ENCODE peak calls at places on chromosome 16, in seven cellular contexts. P, A, T, Q, J, S and X are unnamed samples.

GRCh38 chr16:3645504-3646347 is 8.8 kb upstream of the DNASE1 start:
- DNase-seq in J (peak; percentile 17), A (peak; percentile 41), S (no peak), P (peak; percentile 23), T (no peak), Q (no peak), X (peak; percentile 82)

GRCh38 chr16:20225334-20225733 is 102.0 kb downstream of the GP2 start:
- DNase-seq in T (no peak), Q (no peak), S (no peak), A (no peak), P (no peak), J (no peak), X (no peak)

GRCh38 chr16:75254359-75254837 is 3.0 kb upstream of the BCAR1 start:
- DNase-seq in T (peak; percentile 64), P (no peak), A (no peak), S (peak; percentile 24), J (peak; percentile 98), Q (no peak), X (peak; percentile 97)

GRCh38 chr16:84986102-84986501 is 25.2 kb downstream of the ZDHHC7 start:
- DNase-seq in P (no peak), A (no peak), Q (peak; percentile 52), T (no peak), J (no peak), S (no peak), X (no peak)

GRCh38 chr16:2019500-2019899 is at the start of gene NPW:
- DNase-seq in P (no peak), S (no peak), T (no peak), J (no peak), A (no peak), Q (peak; percentile 68), X (no peak)

GRCh38 chr16:72241930-72242329 is 70.0 kb upstream of the PMFBP1 start:
- DNase-seq in Q (no peak), P (peak; percentile 3), T (peak; percentile 53), S (no peak), A (peak; percentile 23), J (peak; percentile 54), X (peak; percentile 62)

GRCh38 chr16:74682556-74682955 is 15.9 kb upstream of the RFWD3 start:
- DNase-seq in A (no peak), Q (no peak), J (no peak), P (no peak), S (no peak), T (no peak), X (no peak)

GRCh38 chr16:13997933-13998332 is 73.2 kb upstream of the MRTFB start:
- DNase-seq in J (no peak), A (no peak), Q (no peak), T (no peak), S (no peak), P (no peak), X (no peak)

GRCh38 chr16:55534773-55535172 is 25.9 kb downstream of the LPCAT2 start:
- DNase-seq in Q (no peak), T (no peak), J (no peak), S (no peak), P (no peak), A (no peak), X (no peak)

GRCh38 chr16:11263737-11264136 is 5.4 kb downstream of the TNP2 start:
- DNase-seq in S (no peak), A (no peak), P (no peak), Q (no peak), T (no peak), J (no peak), X (no peak)

DNA sequence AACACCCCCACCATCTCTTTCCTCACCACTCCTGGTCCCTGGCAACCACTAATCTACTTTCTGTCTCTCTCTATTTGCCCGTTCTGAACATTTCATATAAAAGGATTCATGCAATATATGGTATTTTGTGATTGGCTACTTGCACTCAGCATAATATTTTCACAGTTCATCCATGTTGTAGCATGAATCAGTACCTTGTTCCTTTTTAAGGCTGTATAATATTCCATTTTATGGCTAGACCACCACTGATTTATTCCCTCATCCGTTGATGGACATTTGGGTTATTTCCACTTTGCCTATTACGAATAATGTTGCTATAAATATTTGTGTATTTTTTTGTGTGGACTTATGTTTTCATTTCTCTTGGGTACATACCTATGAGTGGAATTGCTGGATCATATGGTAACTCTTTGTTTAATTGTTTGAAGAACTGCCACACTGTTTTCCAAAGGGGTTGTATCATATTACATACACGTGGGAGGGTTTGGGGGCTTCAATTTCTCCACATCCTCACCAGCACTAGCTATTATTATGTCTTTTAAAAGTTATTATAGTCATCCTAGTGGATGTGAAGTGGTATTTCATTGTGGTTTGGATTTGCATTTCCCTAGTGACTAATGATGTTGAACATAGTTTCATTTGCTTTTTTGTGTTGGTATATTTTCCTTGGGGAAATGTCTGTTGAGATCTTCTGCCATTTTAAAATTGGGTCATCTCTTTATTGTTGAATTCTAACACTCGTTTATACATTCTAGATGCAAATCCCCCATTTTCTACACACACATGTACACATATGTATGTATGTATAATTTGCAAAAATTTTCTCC is 26.3 kb downstream of the SEC14L5 start:
- DNase-seq in J (no peak), T (no peak), S (no peak), P (no peak), A (no peak), Q (no peak), X (no peak)
- TF ChIP-seq CTCF in J (no peak), T (no peak), S (no peak), P (no peak), A (no peak), Q (no peak), X (no peak)

GRCh38 chr16:67398546-67399217 is 5.4 kb upstream of the TPPP3 start:
- DNase-seq in S (no peak), A (no peak), Q (peak; percentile 60), T (no peak), P (no peak), J (no peak), X (no peak)
- H3K4me3 ChIP-seq in S (no peak overlapping the region), A (no peak overlapping the region), Q (no peak overlapping the region), T (no peak overlapping the region), P (no peak overlapping the region), J (no peak overlapping the region), X (no peak overlapping the region)

GRCh38 chr16:48383204-48383876 is 1.9 kb downstream of the SIAH1 start:
- DNase-seq in J (peak; percentile 69), Q (no peak), P (peak; percentile 25), A (no peak), S (no peak), T (no peak), X (peak; percentile 75)
- TF ChIP-seq CTCF in J (no peak), Q (no peak), P (no peak), A (no peak), S (no peak), T (no peak), X (no peak)

DNA sequence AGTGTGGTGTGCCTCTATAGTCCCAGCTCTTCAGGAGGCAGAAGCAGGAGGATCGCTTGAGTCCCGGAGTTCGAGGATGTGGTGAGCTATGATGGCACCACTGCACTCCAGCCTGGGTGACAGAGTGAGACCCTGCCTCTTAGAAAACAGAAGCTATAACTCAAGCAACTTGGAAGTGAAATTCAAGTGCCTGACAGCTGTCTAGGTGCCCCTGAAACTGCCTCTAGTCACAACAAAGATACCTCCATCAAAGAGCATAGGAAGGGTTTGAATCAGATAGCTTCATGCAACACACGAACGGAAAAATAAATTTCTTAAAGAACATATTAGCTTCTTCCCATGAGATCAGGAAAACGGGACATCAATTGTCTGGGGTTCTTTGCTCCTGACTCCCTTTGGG is 860 bp upstream of the PLCG2 start:
- DNase-seq in J (no peak), P (no peak), S (no peak), T (no peak), Q (no peak), A (no peak), X (no peak)
- H3K4me3 ChIP-seq in J (no peak overlapping the region), P (no peak overlapping the region), S (no peak overlapping the region), T (no peak overlapping the region), Q (no peak overlapping the region), A (no peak overlapping the region), X (no peak overlapping the region)

GRCh38 chr16:23597003-23597756 is 1.1 kb upstream of the NDUFAB1 start:
- DNase-seq in J (no peak), Q (no peak), T (no peak), P (no peak), S (peak; percentile 15), A (no peak), X (peak; percentile 19)
- TF ChIP-seq CTCF in J (no peak), Q (no peak), T (peak; percentile 32), P (no peak), S (peak; percentile 13), A (no peak), X (peak; percentile 26)

GRCh38 chr16:77213542-77214108 is 14.4 kb downstream of the SYCE1L start:
- DNase-seq in Q (no peak), J (peak; percentile 83), A (peak; percentile 37), S (peak; percentile 34), T (peak; percentile 83), P (peak; percentile 67), X (peak; percentile 32)
- H3K4me3 ChIP-seq in Q (no peak overlapping the region), J (no peak overlapping the region), A (no peak overlapping the region), S (no peak overlapping the region), T (no peak overlapping the region), P (no peak overlapping the region), X (no peak overlapping the region)

DNA sequence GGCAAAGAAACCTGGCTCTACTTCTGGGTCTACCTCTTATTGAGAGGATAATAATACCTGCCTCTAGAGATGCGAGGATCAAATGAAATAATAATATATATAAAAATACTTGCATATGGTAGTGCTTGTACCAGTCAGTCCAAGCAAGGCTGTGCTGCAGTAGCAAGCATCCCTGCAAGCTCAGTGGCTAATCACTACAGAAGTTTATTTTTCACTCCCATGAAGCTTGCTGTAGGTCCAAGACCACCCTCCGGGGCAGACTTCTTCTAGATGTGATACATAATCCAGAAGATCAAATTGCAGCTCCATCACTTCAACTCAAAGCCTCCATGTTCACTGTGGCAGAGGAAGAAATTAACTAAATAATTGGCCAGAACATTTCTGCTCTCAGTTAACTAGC is 48.9 kb upstream of the NKD1 start:
- DNase-seq in A (no peak), P (no peak), S (no peak), J (no peak), T (no peak), Q (no peak), X (no peak)
- TF ChIP-seq CTCF in A (no peak), P (no peak), S (no peak), J (no peak), T (no peak), Q (no peak), X (no peak)

GRCh38 chr16:30998852-30999761 is 11.3 kb downstream of the STX1B start:
- DNase-seq in J (peak; percentile 60), A (no peak), S (no peak), T (no peak), P (no peak), Q (no peak), X (no peak)
- H3K4me3 ChIP-seq in J (no peak overlapping the region), A (no peak overlapping the region), S (no peak overlapping the region), T (no peak overlapping the region), P (no peak overlapping the region), Q (no peak overlapping the region), X (no peak overlapping the region)

GRCh38 chr16:21950782-21951521 is 2.2 kb upstream of the UQCRC2 start:
- DNase-seq in P (no peak), J (peak; percentile 25), T (peak; percentile 18), Q (no peak), S (no peak), A (no peak), X (peak; percentile 22)

GRCh38 chr16:21943571-21943970 is 9.6 kb upstream of the UQCRC2 start:
- DNase-seq in J (no peak), A (no peak), T (no peak), Q (no peak), P (no peak), S (no peak), X (no peak)

GRCh38 chr16:21952040-21952792 is 945 bp upstream of the UQCRC2 start:
- DNase-seq in Q (peak; percentile 81), J (peak; percentile 58), T (peak; percentile 70), S (peak; percentile 69), P (no peak), A (no peak), X (peak; percentile 68)

GRCh38 chr16:21949713-21950260 is 3.4 kb upstream of the UQCRC2 start:
- DNase-seq in S (no peak), J (no peak), Q (no peak), P (no peak), A (no peak), T (no peak), X (no peak)

GRCh38 chr16:21946889-21947635 is 6.1 kb upstream of the UQCRC2 start:
- DNase-seq in P (no peak), Q (no peak), S (no peak), J (no peak), A (no peak), T (no peak), X (no peak)
- TF ChIP-seq CTCF in P (no peak), Q (no peak), S (no peak), J (no peak), A (no peak), T (no peak), X (no peak)